ENCODE peak calls at places on chromosome 22, in four cellular contexts. M is fibroblast of pulmonary artery; C is C1 segment of cervical spinal cord; V is stimulated activated CD8-positive, alpha-beta memory T cell treated with anti-CD3 and anti-CD28 coated beads, Interleukin-7, amount 100 ng/mL, for 1 hour. I is an unnamed sample.

GRCh38 chr22:17985606-17986005 is 38.8 kb downstream of the MICAL3 start:
- DNase-seq in M (no peak), V (no peak), C (no peak), I (no peak)

GRCh38 chr22:19941365-19942070 is at the start of the genes COMT and TXNRD2:
- DNase-seq in V (no peak), M (peak), C (no peak), I (peak)

GRCh38 chr22:23708270-23708669 is 17.5 kb downstream of the RGL4 start:
- DNase-seq in M (no peak), C (no peak), V (no peak), I (no peak)

GRCh38 chr22:44309137-44309536 is 3.6 kb downstream of the SHISAL1 start:
- DNase-seq in M (peak), C (no peak), V (no peak), I (peak)

GRCh38 chr22:43287441-43287840 is 55.7 kb downstream of the SCUBE1 start:
- DNase-seq in V (no peak), C (no peak), M (no peak), I (no peak)

GRCh38 chr22:40183029-40183581 is 5.4 kb downstream of the TNRC6B start:
- DNase-seq in M (peak), V (no peak), C (no peak), I (peak)

GRCh38 chr22:49602481-49602880 is 225.2 kb downstream of the BRD1 start:
- DNase-seq in V (no peak), M (no peak), C (no peak), I (no peak)

GRCh38 chr22:37842015-37842793 is 1.9 kb downstream of the ANKRD54 start:
- DNase-seq in V (no peak), M (no peak), C (no peak), I (no peak)

GRCh38 chr22:19075404-19075803 is 46.8 kb downstream of the DGCR2 start:
- DNase-seq in M (no peak), C (no peak), V (no peak), I (no peak)

GRCh38 chr22:40177738-40178416 is at the start of gene TNRC6B:
- DNase-seq in V (peak), C (peak), M (peak), I (peak)

I was measured in AG20443.